ENCODE peak calls at places on chromosomes 6 and 20, in four cellular contexts. D is H1, I is HepG2, U is GM12878. M is an unnamed sample. For H3K4me1, the result is how much of the 10 kb centered on the place peaks cover.

GRCh38 chr6:158185729-158186456 is 17.7 kb downstream of the GTF2H5 start:
- DNase-seq in D (no peak), I (no peak), U (no peak), M (no peak)

GRCh38 chr6:35356391-35356790 is 14.0 kb downstream of the PPARD start:
- DNase-seq in D (no peak), I (no peak), U (no peak), M (no peak)

GRCh38 chr6:3205913-3206312 is 21.5 kb downstream of the TUBB2B start:
- DNase-seq in D (no peak), I (no peak), U (no peak), M (no peak)

GRCh38 chr6:6713660-6714446 is 125.3 kb downstream of the LY86 start:
- DNase-seq in D (no peak), I (no peak), U (no peak), M (no peak)

GRCh38 chr6:52576392-52577021 is 353 bp downstream of the TRAM2 start:
- DNase-seq in D (no peak), I (peak), U (peak), M (no peak)

GRCh38 chr20:25675161-25675560 is 21.5 kb downstream of the ZNF337 start:
- DNase-seq in D (no peak), I (no peak), U (no peak), M (no peak)

GRCh38 chr6:113377362-113377942 is 479.7 kb upstream of the MARCKS start:
- DNase-seq in D (no peak), I (no peak), U (peak), M (no peak)

GRCh38 chr6:34897708-34898107 is 8.7 kb downstream of the ANKS1A start:
- DNase-seq in D (no peak), I (no peak), U (no peak), M (no peak)

GRCh38 chr6:72554203-72554564 is 67.7 kb upstream of the KCNQ5 start:
- DNase-seq in D (no peak), I (no peak), U (no peak), M (no peak)

GRCh38 chr20:5923493-5923892 is 26.8 kb downstream of the TRMT6 start:
- DNase-seq in D (no peak), I (no peak), U (no peak), M (no peak)

GRCh38 chr20:910840-911770 is 5.0 kb downstream of the ANGPT4 start:
- DNase-seq in D (no peak), I (no peak), U (no peak), M (no peak)

GRCh38 chr6:111725446-111726112 is 119.9 kb upstream of the TRAF3IP2 start:
- DNase-seq in D (no peak), I (no peak), U (no peak), M (no peak)

GRCh38 chr6:111727798-111728197 is 122.1 kb upstream of the TRAF3IP2 start:
- DNase-seq in D (no peak), I (no peak), U (no peak), M (no peak)

GRCh38 chr6:111724039-111724438 is 118.4 kb upstream of the TRAF3IP2 start:
- DNase-seq in D (no peak), I (no peak), U (no peak), M (no peak)

GRCh38 chr6:111724505-111724904 is 118.8 kb upstream of the TRAF3IP2 start:
- DNase-seq in D (no peak), I (no peak), U (peak), M (no peak)

GRCh38 chr6:111727041-111727440 is 121.4 kb upstream of the TRAF3IP2 start:
- DNase-seq in D (no peak), I (no peak), U (no peak), M (no peak)
- H3K4me1 ChIP-seq in D (under half), I (under half), U (under half), M (under half)

DNA sequence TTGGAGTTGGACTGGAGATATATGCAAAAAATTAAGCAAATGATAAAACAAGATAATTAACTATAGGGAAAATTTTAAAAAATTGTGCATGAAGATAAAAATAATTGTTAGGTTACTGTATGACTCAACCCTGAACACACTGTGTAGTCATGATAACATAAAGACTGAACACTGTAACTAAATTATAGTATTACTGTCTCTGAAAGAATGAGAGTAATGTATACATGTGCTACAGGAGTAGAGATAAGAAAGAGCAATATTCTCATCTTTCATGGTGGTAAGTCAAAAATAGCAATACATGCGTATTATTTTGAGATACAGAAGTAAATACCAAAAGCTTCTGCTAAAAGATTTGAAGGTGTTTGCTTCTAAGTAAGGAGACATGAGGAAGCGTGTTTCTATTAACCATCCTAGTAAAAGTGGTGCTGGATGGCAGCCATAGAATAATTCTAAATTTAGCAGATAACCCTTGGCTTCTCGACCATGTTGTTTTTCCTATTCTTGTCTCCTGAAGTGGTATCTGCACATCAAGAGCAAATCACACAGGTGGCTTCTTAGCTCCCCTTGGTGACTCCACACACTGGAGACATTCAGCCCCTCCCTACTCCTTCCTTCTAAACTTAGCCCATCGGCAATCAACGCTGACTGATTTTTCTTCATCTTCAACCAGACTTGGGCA is 390.6 kb upstream of the PLCB4 start:
- DNase-seq in D (no peak), I (no peak), U (no peak), M (no peak)
- TF ChIP-seq YY1 in D (no peak), I (no peak), U (no peak), M (no peak)

DNA sequence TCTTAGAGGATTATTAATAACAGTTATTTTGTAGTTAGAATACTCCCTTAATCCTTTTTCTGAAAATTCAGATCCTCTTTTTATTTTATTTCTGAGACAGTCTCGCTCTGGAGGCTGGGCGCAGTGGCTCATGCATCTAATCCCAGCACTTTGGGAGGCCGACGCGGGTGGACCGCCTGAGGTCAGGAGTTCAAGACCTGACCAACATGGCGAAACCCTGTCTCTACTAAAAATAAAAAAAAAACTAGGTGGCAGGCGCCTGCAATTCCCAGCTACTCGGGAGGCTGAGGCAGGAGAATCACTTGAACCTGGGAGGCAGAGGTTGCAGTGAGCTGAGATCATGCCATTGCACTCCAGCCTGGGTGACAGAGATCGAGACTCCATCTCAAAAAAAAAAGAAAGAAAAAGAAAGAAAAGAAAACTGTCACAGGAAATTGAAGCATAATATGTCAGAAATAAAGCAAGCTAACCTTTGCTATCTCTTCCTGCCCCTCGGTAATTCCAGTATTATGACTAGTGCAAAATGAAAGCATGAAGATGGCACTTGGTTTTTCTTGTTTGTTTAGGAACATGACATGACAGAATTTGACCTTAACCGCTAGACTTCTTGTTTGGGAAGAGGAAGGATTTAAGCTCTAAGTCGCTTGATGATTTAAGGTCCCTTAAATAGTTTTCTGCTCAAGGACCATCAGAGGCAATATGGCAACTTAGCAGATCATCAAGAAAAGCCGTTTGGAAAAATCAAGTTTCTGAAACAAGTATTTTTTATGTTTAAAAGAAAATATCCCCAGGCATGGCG is 1.8 kb upstream of the RBM39 start:
- DNase-seq in D (no peak), I (peak), U (no peak), M (no peak)
- TF ChIP-seq SUZ12 in D (no peak), I (no peak), U (no peak), M (no peak)

GRCh38 chr20:9140172-9140760 is 71.4 kb downstream of the PLCB4 start:
- DNase-seq in D (no peak), I (no peak), U (no peak), M (no peak)

GRCh38 chr20:9141916-9142315 is 73.0 kb downstream of the PLCB4 start:
- DNase-seq in D (no peak), I (no peak), U (no peak), M (no peak)

GRCh38 chr20:9141070-9141469 is 72.2 kb downstream of the PLCB4 start:
- DNase-seq in D (no peak), I (no peak), U (no peak), M (no peak)

GRCh38 chr20:9136114-9136513 is 67.2 kb downstream of the PLCB4 start:
- DNase-seq in D (no peak), I (no peak), U (no peak), M (no peak)

DNA sequence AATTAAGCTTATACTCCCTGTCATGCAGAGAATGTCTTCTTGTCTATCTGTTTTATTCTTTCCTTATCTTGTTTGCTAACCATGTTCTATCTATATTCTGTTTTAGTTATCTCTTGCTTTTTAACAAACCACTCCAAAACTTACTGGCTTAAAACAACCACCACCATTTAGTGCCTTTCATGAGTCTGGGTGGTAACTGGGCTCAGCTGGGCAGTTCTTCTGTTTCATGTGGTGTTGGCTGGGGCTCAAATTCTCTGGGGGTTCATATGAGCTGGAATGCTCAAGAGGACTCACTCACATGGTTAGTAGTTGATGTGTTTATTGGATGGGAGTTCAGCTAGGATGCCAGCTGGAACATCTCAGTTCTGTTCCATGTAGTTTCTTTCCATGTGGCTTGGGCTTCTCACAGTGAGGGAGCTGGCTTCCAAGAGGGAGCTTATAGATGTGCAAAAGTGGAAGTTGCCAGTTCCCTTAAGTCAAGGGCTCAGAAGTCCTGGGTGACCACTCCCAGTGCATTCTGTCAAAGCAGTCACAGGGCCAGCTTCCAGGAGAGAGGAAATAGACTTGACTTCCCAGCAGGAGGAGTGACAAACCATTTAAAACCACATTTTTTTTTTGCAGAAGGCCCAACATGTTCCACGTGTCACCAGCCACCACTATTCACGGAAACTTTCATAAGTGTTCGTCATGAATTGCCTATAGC is 70.4 kb downstream of the PLCB4 start:
- DNase-seq in D (no peak), I (no peak), U (no peak), M (no peak)
- H3K4me1 ChIP-seq in D (under half), I (under half), U (under half), M (under half)

GRCh38 chr6:43180985-43181384 is 1.0 kb upstream of the CUL9 start:
- DNase-seq in D (no peak), I (no peak), U (no peak), M (no peak)
- TF ChIP-seq YY1 in D (no peak), I (no peak), U (no peak), M (no peak)

GRCh38 chr6:56714273-56714672 is 71.6 kb upstream of the DST start:
- DNase-seq in D (no peak), I (no peak), U (no peak), M (no peak)
- TF ChIP-seq SUZ12 in D (no peak), I (no peak), U (no peak), M (no peak)